ENCODE peak calls at places on chromosomes 4 and X, in four cellular contexts. W is fibroblast of mammary gland, Y is T-helper 1 cell, A is Daoy. F is an unnamed sample.

GRCh38 chrX:124736553-124737240 is 390.3 kb downstream of the SH2D1A start:
- DNase-seq in W (no peak), Y (peak), A (no peak), F (no peak)

GRCh38 chr4:2259036-2259540 is 2.8 kb downstream of the MXD4 start:
- DNase-seq in W (no peak), Y (no peak), A (peak), F (no peak)

GRCh38 chr4:153257151-153257620 is 52.9 kb downstream of the TRIM2 start:
- DNase-seq in W (peak), Y (no peak), A (peak), F (peak)

GRCh38 chr4:38075370-38076152 is 115.4 kb downstream of the PTTG2 start:
- DNase-seq in W (peak), Y (no peak), A (no peak), F (no peak)

GRCh38 chrX:101415180-101416130 is 7.4 kb downstream of the HNRNPH2 start:
- DNase-seq in W (peak), Y (peak), A (peak), F (peak)

GRCh38 chr4:53306729-53307128 is 59.1 kb downstream of the SCFD2 start:
- DNase-seq in W (peak), Y (no peak), A (peak), F (peak)

GRCh38 chr4:123699823-123700822 is 303.5 kb downstream of the SPRY1 start:
- DNase-seq in W (peak), Y (no peak), A (peak), F (peak)

GRCh38 chr4:52368895-52369294 is 290.2 kb downstream of the USP46 start:
- DNase-seq in W (no peak), Y (no peak), A (no peak), F (no peak)

GRCh38 chrX:136097871-136098805 is 49.2 kb upstream of the FHL1 start:
- DNase-seq in W (no peak), Y (no peak), A (no peak), F (no peak)

GRCh38 chr4:153676491-153676890 is 7.6 kb upstream of the TLR2 start:
- DNase-seq in W (peak), Y (no peak), A (peak), F (no peak)